ENCODE peak calls at places on chromosomes 13 and 19, in eight cellular contexts. One of them, this sample, is unnamed.
A peak's percentile ranks its signal among the peaks of the same experiment; 100 is the strongest.

GRCh38 chr19:47479701-47480503 is 4.1 kb downstream of the KPTN start:
- DNase-seq in colonic mucosa: peak; percentile 47
- DNase-seq in PC-9: no peak
- DNase-seq in pancreas: no peak
- DNase-seq in keratinocyte: no peak
- DNase-seq in tibial artery: no peak
- DNase-seq in thoracic aorta: no peak
- DNase-seq in left ventricle myocardium inferior: no peak
- DNase-seq in this sample: no peak

GRCh38 chr19:38693380-38694223 is 46.2 kb downstream of the ACTN4 start:
- DNase-seq in colonic mucosa: no peak
- DNase-seq in keratinocyte: peak; percentile 84
- DNase-seq in PC-9: peak; percentile 94
- DNase-seq in pancreas: peak; percentile 60
- DNase-seq in left ventricle myocardium inferior: no peak
- DNase-seq in tibial artery: no peak
- DNase-seq in thoracic aorta: no peak
- DNase-seq in this sample: no peak

GRCh38 chr13:70604448-70604847 is 496.2 kb upstream of the KLHL1 start:
- DNase-seq in PC-9: no peak
- DNase-seq in pancreas: no peak
- DNase-seq in keratinocyte: no peak
- DNase-seq in thoracic aorta: no peak
- DNase-seq in tibial artery: no peak
- DNase-seq in colonic mucosa: no peak
- DNase-seq in left ventricle myocardium inferior: no peak
- DNase-seq in this sample: no peak

GRCh38 chr19:44903602-44904425 is 1.8 kb upstream of the APOE start:
- DNase-seq in pancreas: peak; percentile 79
- DNase-seq in tibial artery: peak; percentile 64
- DNase-seq in left ventricle myocardium inferior: peak; percentile 74
- DNase-seq in keratinocyte: no peak
- DNase-seq in PC-9: peak; percentile 42
- DNase-seq in thoracic aorta: no peak
- DNase-seq in colonic mucosa: peak; percentile 79
- DNase-seq in this sample: peak; percentile 79

GRCh38 chr13:102040812-102041211 is 361.0 kb downstream of the FGF14 start:
- DNase-seq in left ventricle myocardium inferior: no peak
- DNase-seq in tibial artery: no peak
- DNase-seq in pancreas: no peak
- DNase-seq in thoracic aorta: no peak
- DNase-seq in keratinocyte: no peak
- DNase-seq in PC-9: no peak
- DNase-seq in colonic mucosa: no peak
- DNase-seq in this sample: no peak

GRCh38 chr13:48602296-48603040 is 51.3 kb upstream of the CYSLTR2 start:
- DNase-seq in tibial artery: no peak
- DNase-seq in thoracic aorta: no peak
- DNase-seq in keratinocyte: no peak
- DNase-seq in left ventricle myocardium inferior: no peak
- DNase-seq in pancreas: no peak
- DNase-seq in PC-9: no peak
- DNase-seq in colonic mucosa: no peak
- DNase-seq in this sample: no peak

GRCh38 chr19:38975861-38976271 is 324 bp upstream of the FBXO17 start:
- DNase-seq in left ventricle myocardium inferior: no peak
- DNase-seq in keratinocyte: no peak
- DNase-seq in PC-9: no peak
- DNase-seq in pancreas: peak; percentile 32
- DNase-seq in thoracic aorta: no peak
- DNase-seq in colonic mucosa: peak; percentile 17
- DNase-seq in tibial artery: no peak
- DNase-seq in this sample: peak; percentile 70

GRCh38 chr19:16778796-16779411 is 50.3 kb upstream of the SIN3B start:
- DNase-seq in colonic mucosa: peak; percentile 37
- DNase-seq in PC-9: peak; percentile 54
- DNase-seq in keratinocyte: no peak
- DNase-seq in tibial artery: peak; percentile 24
- DNase-seq in left ventricle myocardium inferior: peak; percentile 30
- DNase-seq in pancreas: no peak
- DNase-seq in thoracic aorta: no peak
- DNase-seq in this sample: peak; percentile 48

GRCh38 chr19:46493236-46494114 is 2.2 kb downstream of the PNMA8B start:
- DNase-seq in pancreas: no peak
- DNase-seq in PC-9: no peak
- DNase-seq in thoracic aorta: no peak
- DNase-seq in tibial artery: no peak
- DNase-seq in colonic mucosa: no peak
- DNase-seq in left ventricle myocardium inferior: peak; percentile 54
- DNase-seq in keratinocyte: no peak
- DNase-seq in this sample: no peak

GRCh38 chr13:87089391-87089790 is 581.8 kb upstream of the SLITRK5 start:
- DNase-seq in PC-9: no peak
- DNase-seq in colonic mucosa: no peak
- DNase-seq in pancreas: no peak
- DNase-seq in tibial artery: no peak
- DNase-seq in keratinocyte: no peak
- DNase-seq in left ventricle myocardium inferior: no peak
- DNase-seq in thoracic aorta: no peak
- DNase-seq in this sample: no peak

GRCh38 chr19:13138916-13139198 is 11.3 kb downstream of the STX10 start:
- DNase-seq in thoracic aorta: no peak
- DNase-seq in pancreas: no peak
- DNase-seq in tibial artery: no peak
- DNase-seq in PC-9: no peak
- DNase-seq in colonic mucosa: no peak
- DNase-seq in left ventricle myocardium inferior: no peak
- DNase-seq in keratinocyte: no peak
- DNase-seq in this sample: no peak

GRCh38 chr13:43786766-43787517 is at the start of gene ENOX1:
- DNase-seq in thoracic aorta: no peak
- DNase-seq in tibial artery: peak; percentile 29
- DNase-seq in left ventricle myocardium inferior: peak; percentile 77
- DNase-seq in PC-9: no peak
- DNase-seq in pancreas: peak; percentile 54
- DNase-seq in colonic mucosa: peak; percentile 22
- DNase-seq in keratinocyte: no peak
- DNase-seq in this sample: peak; percentile 89

GRCh38 chr13:23969672-23970071 is 72.4 kb upstream of the C1QTNF9B start:
- DNase-seq in left ventricle myocardium inferior: no peak
- DNase-seq in pancreas: no peak
- DNase-seq in keratinocyte: no peak
- DNase-seq in PC-9: no peak
- DNase-seq in tibial artery: no peak
- DNase-seq in colonic mucosa: no peak
- DNase-seq in thoracic aorta: no peak
- DNase-seq in this sample: peak; percentile 68

GRCh38 chr13:30529085-30529815 is 63.5 kb upstream of the HMGB1 start:
- DNase-seq in PC-9: no peak
- DNase-seq in tibial artery: no peak
- DNase-seq in colonic mucosa: no peak
- DNase-seq in pancreas: no peak
- DNase-seq in left ventricle myocardium inferior: no peak
- DNase-seq in thoracic aorta: no peak
- DNase-seq in keratinocyte: no peak
- DNase-seq in this sample: no peak

GRCh38 chr19:31332096-31332495 is 17.1 kb downstream of the TSHZ3 start:
- DNase-seq in colonic mucosa: no peak
- DNase-seq in tibial artery: no peak
- DNase-seq in left ventricle myocardium inferior: no peak
- DNase-seq in keratinocyte: no peak
- DNase-seq in PC-9: no peak
- DNase-seq in pancreas: no peak
- DNase-seq in thoracic aorta: no peak
- DNase-seq in this sample: no peak

GRCh38 chr19:1862068-1862423 is 1.3 kb downstream of the KLF16 start:
- DNase-seq in left ventricle myocardium inferior: no peak
- DNase-seq in colonic mucosa: no peak
- DNase-seq in thoracic aorta: no peak
- DNase-seq in PC-9: no peak
- DNase-seq in pancreas: no peak
- DNase-seq in keratinocyte: no peak
- DNase-seq in tibial artery: no peak
- DNase-seq in this sample: no peak

GRCh38 chr19:53881482-53882390 is at the start of gene PRKCG:
- DNase-seq in keratinocyte: no peak
- DNase-seq in left ventricle myocardium inferior: peak; percentile 29
- DNase-seq in PC-9: peak; percentile 72
- DNase-seq in colonic mucosa: peak; percentile 52
- DNase-seq in tibial artery: no peak
- DNase-seq in pancreas: peak; percentile 45
- DNase-seq in thoracic aorta: no peak
- DNase-seq in this sample: peak; percentile 82

GRCh38 chr13:46664195-46664594 is 111.2 kb downstream of the LRCH1 start:
- DNase-seq in pancreas: no peak
- DNase-seq in thoracic aorta: no peak
- DNase-seq in PC-9: no peak
- DNase-seq in colonic mucosa: no peak
- DNase-seq in left ventricle myocardium inferior: no peak
- DNase-seq in keratinocyte: no peak
- DNase-seq in tibial artery: no peak
- DNase-seq in this sample: no peak

GRCh38 chr13:46666727-46667456 is 113.9 kb downstream of the LRCH1 start:
- DNase-seq in colonic mucosa: no peak
- DNase-seq in left ventricle myocardium inferior: peak; percentile 36
- DNase-seq in tibial artery: no peak
- DNase-seq in PC-9: no peak
- DNase-seq in pancreas: no peak
- DNase-seq in keratinocyte: no peak
- DNase-seq in thoracic aorta: no peak
- DNase-seq in this sample: peak; percentile 21

GRCh38 chr13:46663644-46664043 is 110.7 kb downstream of the LRCH1 start:
- DNase-seq in left ventricle myocardium inferior: no peak
- DNase-seq in tibial artery: no peak
- DNase-seq in colonic mucosa: no peak
- DNase-seq in thoracic aorta: no peak
- DNase-seq in pancreas: no peak
- DNase-seq in keratinocyte: no peak
- DNase-seq in PC-9: no peak
- DNase-seq in this sample: no peak

GRCh38 chr13:46665630-46666482 is 112.9 kb downstream of the LRCH1 start:
- DNase-seq in colonic mucosa: peak; percentile 44
- DNase-seq in pancreas: no peak
- DNase-seq in PC-9: no peak
- DNase-seq in tibial artery: no peak
- DNase-seq in keratinocyte: no peak
- DNase-seq in left ventricle myocardium inferior: no peak
- DNase-seq in thoracic aorta: no peak
- DNase-seq in this sample: peak; percentile 22

GRCh38 chr13:46665243-46665629 is 112.3 kb downstream of the LRCH1 start:
- DNase-seq in PC-9: no peak
- DNase-seq in tibial artery: no peak
- DNase-seq in colonic mucosa: no peak
- DNase-seq in left ventricle myocardium inferior: no peak
- DNase-seq in pancreas: no peak
- DNase-seq in keratinocyte: no peak
- DNase-seq in thoracic aorta: no peak
- DNase-seq in this sample: no peak
- H3K4me1 ChIP-seq in PC-9: no peaks in the 10 kb centered on the region
- H3K4me1 ChIP-seq in tibial artery: peaks cover 60% of the 10 kb centered on the region
- H3K4me1 ChIP-seq in colonic mucosa: peaks cover 12% of the 10 kb centered on the region
- H3K4me1 ChIP-seq in left ventricle myocardium inferior: peaks cover 92% of the 10 kb centered on the region
- H3K4me1 ChIP-seq in pancreas: peaks cover 34% of the 10 kb centered on the region
- H3K4me1 ChIP-seq in keratinocyte: peaks cover 14% of the 10 kb centered on the region
- H3K4me1 ChIP-seq in thoracic aorta: peaks cover 50% of the 10 kb centered on the region
- H3K4me1 ChIP-seq in this sample: peaks cover 45% of the 10 kb centered on the region

DNA sequence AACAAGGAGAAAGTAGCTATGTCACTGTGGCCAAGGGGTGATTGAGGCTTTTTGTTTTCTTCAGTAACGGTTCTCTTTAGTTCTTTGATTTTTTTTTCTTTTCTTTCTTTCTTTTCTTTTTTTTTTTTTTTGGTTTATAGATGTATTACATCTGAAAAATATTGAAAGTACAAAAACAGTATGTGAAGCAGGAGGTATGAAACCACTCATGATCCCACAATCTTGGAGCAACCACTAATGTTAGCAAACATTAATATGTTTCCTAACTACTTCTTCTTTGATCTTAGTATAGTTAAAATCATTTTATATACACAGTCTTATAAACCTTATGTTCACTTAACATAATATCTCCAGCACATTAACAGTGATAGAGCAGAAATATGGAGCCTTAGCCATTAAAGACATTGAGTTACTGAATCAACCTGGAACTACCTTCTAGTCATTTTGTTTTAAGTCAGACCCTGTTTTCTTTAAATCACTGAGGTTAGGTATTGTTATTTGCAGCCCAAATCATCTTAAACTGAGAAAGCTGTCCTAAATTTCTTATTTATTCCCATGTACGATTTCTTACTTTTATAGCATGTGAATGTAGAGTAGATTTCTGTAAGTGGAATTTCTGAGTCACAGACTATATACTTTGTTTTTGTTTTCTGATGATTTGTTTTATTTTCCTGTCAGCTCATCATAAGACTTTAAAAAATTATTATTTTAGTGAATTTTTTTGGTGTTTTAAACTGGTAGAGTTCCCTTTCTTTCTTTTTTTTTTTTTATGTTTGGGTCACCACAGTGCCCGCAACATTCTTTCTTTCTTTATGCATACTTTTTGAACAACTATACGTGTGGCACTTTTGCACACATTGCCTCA is 45.7 kb downstream of the WDFY2 start:
- DNase-seq in PC-9: no peak
- DNase-seq in keratinocyte: no peak
- DNase-seq in colonic mucosa: no peak
- DNase-seq in thoracic aorta: no peak
- DNase-seq in pancreas: no peak
- DNase-seq in left ventricle myocardium inferior: no peak
- DNase-seq in tibial artery: no peak
- DNase-seq in this sample: no peak
- H3K4me1 ChIP-seq in PC-9: peaks cover 15% of the 10 kb centered on the region
- H3K4me1 ChIP-seq in keratinocyte: peaks cover 44% of the 10 kb centered on the region
- H3K4me1 ChIP-seq in colonic mucosa: no peaks in the 10 kb centered on the region
- H3K4me1 ChIP-seq in thoracic aorta: peaks cover 67% of the 10 kb centered on the region
- H3K4me1 ChIP-seq in pancreas: peaks cover 16% of the 10 kb centered on the region
- H3K4me1 ChIP-seq in left ventricle myocardium inferior: peaks cover 49% of the 10 kb centered on the region
- H3K4me1 ChIP-seq in tibial artery: peaks cover 46% of the 10 kb centered on the region
- H3K4me1 ChIP-seq in this sample: peaks cover 6% of the 10 kb centered on the region

GRCh38 chr19:30267332-30267731 is 104.9 kb upstream of the ZNF536 start:
- DNase-seq in left ventricle myocardium inferior: no peak
- DNase-seq in colonic mucosa: no peak
- DNase-seq in thoracic aorta: no peak
- DNase-seq in tibial artery: no peak
- DNase-seq in keratinocyte: no peak
- DNase-seq in PC-9: no peak
- DNase-seq in pancreas: no peak
- DNase-seq in this sample: no peak
- H3K4me1 ChIP-seq in left ventricle myocardium inferior: no peaks in the 10 kb centered on the region
- H3K4me1 ChIP-seq in colonic mucosa: no peaks in the 10 kb centered on the region
- H3K4me1 ChIP-seq in thoracic aorta: no peaks in the 10 kb centered on the region
- H3K4me1 ChIP-seq in tibial artery: no peaks in the 10 kb centered on the region
- H3K4me1 ChIP-seq in keratinocyte: no peaks in the 10 kb centered on the region
- H3K4me1 ChIP-seq in PC-9: no peaks in the 10 kb centered on the region
- H3K4me1 ChIP-seq in pancreas: no peaks in the 10 kb centered on the region
- H3K4me1 ChIP-seq in this sample: peaks cover 7% of the 10 kb centered on the region

GRCh38 chr19:6220385-6221191 is 59.2 kb downstream of the MLLT1 start:
- DNase-seq in PC-9: no peak
- DNase-seq in tibial artery: peak; percentile 77
- DNase-seq in pancreas: no peak
- DNase-seq in keratinocyte: no peak
- DNase-seq in thoracic aorta: no peak
- DNase-seq in colonic mucosa: peak; percentile 38
- DNase-seq in left ventricle myocardium inferior: peak; percentile 53
- DNase-seq in this sample: no peak
- H3K4me1 ChIP-seq in PC-9: no peaks in the 10 kb centered on the region
- H3K4me1 ChIP-seq in tibial artery: peaks cover 19% of the 10 kb centered on the region
- H3K4me1 ChIP-seq in pancreas: no peaks in the 10 kb centered on the region
- H3K4me1 ChIP-seq in keratinocyte: peaks cover 16% of the 10 kb centered on the region
- H3K4me1 ChIP-seq in thoracic aorta: peaks cover 18% of the 10 kb centered on the region
- H3K4me1 ChIP-seq in colonic mucosa: peaks cover 2% of the 10 kb centered on the region
- H3K4me1 ChIP-seq in left ventricle myocardium inferior: peaks cover 85% of the 10 kb centered on the region
- H3K4me1 ChIP-seq in this sample: peaks cover 40% of the 10 kb centered on the region